ENCODE peak calls at places on chromosomes 7 and 10, in six cellular contexts. Q is left colon; N is EL; S is activated CD4-positive, alpha-beta T cell treated with anti-CD3 and anti-CD28 coated beads for 4 hours; F is cardiac fibroblast; Z is SW 1271. C is an unnamed sample.

GRCh38 chr7:152335900-152336571 is 99.8 kb downstream of the KMT2C start:
- DNase-seq in S (no peak), Q (no peak), Z (no peak), N (no peak), F (no peak), C (no peak)

GRCh38 chr7:82029236-82029635 is 259.4 kb upstream of the HGF start:
- DNase-seq in Q (no peak), S (no peak), N (peak; percentile 16), Z (no peak), F (peak; percentile 53), C (no peak)

GRCh38 chr10:110305767-110306451 is 1.2 kb upstream of the SMNDC1 start:
- DNase-seq in S (peak; percentile 60), N (peak; percentile 85), F (peak; percentile 96), Z (peak; percentile 19), Q (peak; percentile 29), C (peak; percentile 82)

GRCh38 chr10:71461457-71461856 is 64.7 kb downstream of the CDH23 start:
- DNase-seq in Z (no peak), Q (no peak), N (no peak), S (no peak), F (no peak), C (no peak)

GRCh38 chr10:118259288-118259906 is 82.7 kb downstream of the FAM204A start:
- DNase-seq in F (peak; percentile 20), S (no peak), Z (no peak), N (peak; percentile 37), Q (no peak), C (no peak)

GRCh38 chr10:27884185-27884630 is 114.7 kb downstream of the ODAD2 start:
- DNase-seq in F (no peak), Z (no peak), Q (no peak), N (peak; percentile 23), S (no peak), C (no peak)

GRCh38 chr7:146074195-146074765 is 42.3 kb upstream of the CNTNAP2 start:
- DNase-seq in Q (no peak), S (no peak), F (no peak), N (no peak), Z (no peak), C (no peak)

GRCh38 chr7:4612237-4612636 is 69.9 kb upstream of the FOXK1 start:
- DNase-seq in Z (no peak), Q (no peak), F (no peak), S (no peak), N (no peak), C (no peak)

GRCh38 chr10:7515549-7515948 is 104.7 kb upstream of the SFMBT2 start:
- DNase-seq in Z (no peak), S (no peak), F (no peak), N (no peak), Q (no peak), C (no peak)

GRCh38 chr7:128160296-128160695 is 80.8 kb upstream of the LEP start:
- DNase-seq in F (no peak), Q (no peak), S (no peak), N (no peak), Z (no peak), C (no peak)

GRCh38 chr7:22845221-22845844 is 22.7 kb upstream of the TOMM7 start:
- DNase-seq in N (peak; percentile 29), F (no peak), Q (no peak), Z (no peak), S (no peak), C (no peak)

GRCh38 chr10:2081501-2081900 is 344.2 kb upstream of the ADARB2 start:
- DNase-seq in Q (no peak), S (no peak), N (no peak), Z (no peak), F (no peak), C (no peak)

GRCh38 chr7:99371376-99371920 is 3.1 kb upstream of the ARPC1B start:
- DNase-seq in Q (no peak), F (no peak), N (no peak), S (no peak), Z (no peak), C (no peak)

GRCh38 chr7:133320887-133321286 is 68.0 kb downstream of the EXOC4 start:
- DNase-seq in Q (no peak), F (no peak), S (no peak), N (no peak), Z (no peak), C (no peak)

GRCh38 chr7:30171753-30172447 is 37.1 kb downstream of the MTURN start:
- DNase-seq in N (peak; percentile 85), Q (no peak), S (no peak), Z (no peak), F (peak; percentile 57), C (no peak)

GRCh38 chr7:150990416-150991186 is at the start of gene NOS3:
- DNase-seq in S (no peak), N (no peak), Z (no peak), Q (no peak), F (no peak), C (no peak)

GRCh38 chr10:34710391-34710751 is 104.7 kb downstream of the PARD3 start:
- DNase-seq in S (no peak), N (peak; percentile 36), Q (no peak), F (peak; percentile 87), Z (no peak), C (no peak)

GRCh38 chr10:87861034-87861433 is 2.3 kb downstream of the KLLN start:
- DNase-seq in Q (no peak), Z (no peak), F (no peak), N (no peak), S (no peak), C (no peak)

GRCh38 chr7:1638113-1638726 is 31.9 kb upstream of the ELFN1 start:
- DNase-seq in Z (no peak), S (no peak), N (no peak), Q (no peak), F (no peak), C (no peak)

GRCh38 chr7:45651540-45651939 is 77.4 kb downstream of the ADCY1 start:
- DNase-seq in F (no peak), Q (no peak), N (no peak), Z (no peak), S (no peak), C (no peak)

GRCh38 chr10:125144693-125145623 is 15.4 kb downstream of the CTBP2 start:
- DNase-seq in N (peak; percentile 47), Z (no peak), F (peak; percentile 69), S (no peak), Q (no peak), C (no peak)

GRCh38 chr10:110739811-110740271 is 95.7 kb downstream of the RBM20 start:
- DNase-seq in Q (no peak), N (peak; percentile 21), S (peak; percentile 14), F (peak; percentile 12), Z (no peak), C (no peak)

GRCh38 chr10:103580011-103580410 is 86.5 kb downstream of the NEURL1 start:
- DNase-seq in Z (no peak), S (no peak), F (no peak), Q (no peak), N (no peak), C (no peak)

GRCh38 chr7:137838706-137839315 is 8.0 kb downstream of the DGKI start:
- DNase-seq in Z (no peak), Q (no peak), N (no peak), S (no peak), F (no peak), C (no peak)

C was measured in epithelial cell of prostate.